ENCODE peak calls at places on chromosomes 4 and X, in seven cellular contexts. F is left ventricle myocardium inferior, Q is H9, U is A549, N is mammary epithelial cell, Z is uterus, T is transverse colon. B is an unnamed sample. For H3K4me1, the result is how much of the 10 kb centered on the place peaks cover.

GRCh38 chrX:6292599-6292998 is 63.9 kb upstream of the NLGN4X start:
- DNase-seq in U (no peak), Z (no peak), Q (peak), N (no peak), F (no peak), T (no peak), B (no peak)

GRCh38 chr4:53150631-53151488 is 215.0 kb downstream of the SCFD2 start:
- DNase-seq in T (no peak), U (no peak), F (no peak), Q (no peak), N (peak), Z (no peak), B (no peak)

GRCh38 chrX:45322382-45322781 is 121.7 kb upstream of the DIPK2B start:
- DNase-seq in U (peak), N (peak), Z (peak), F (no peak), T (peak), Q (peak), B (peak)

GRCh38 chr4:42205551-42205950 is 53.1 kb upstream of the BEND4 start:
- DNase-seq in Z (no peak), F (no peak), Q (no peak), N (no peak), T (no peak), U (no peak), B (no peak)

GRCh38 chr4:8742546-8742945 is 129.1 kb downstream of the HMX1 start:
- DNase-seq in Z (no peak), Q (no peak), N (no peak), U (no peak), F (no peak), T (no peak), B (no peak)

GRCh38 chrX:44898411-44899221 is 25.6 kb downstream of the KDM6A start:
- DNase-seq in Q (no peak), U (no peak), Z (no peak), N (peak), T (no peak), F (no peak), B (no peak)

GRCh38 chr4:165522049-165522448 is 143.2 kb downstream of the CPE start:
- DNase-seq in N (no peak), Z (no peak), U (no peak), T (no peak), Q (no peak), F (no peak), B (no peak)

GRCh38 chrX:31580726-31581125 is 508.9 kb upstream of the FTHL17 start:
- DNase-seq in Z (no peak), T (no peak), N (peak), F (no peak), Q (no peak), U (no peak), B (no peak)

GRCh38 chr4:59728496-59728895 is 1471.6 kb upstream of the ADGRL3 start:
- DNase-seq in U (no peak), Z (no peak), Q (no peak), N (no peak), T (no peak), F (no peak), B (no peak)

GRCh38 chrX:38860106-38861013 is 59.1 kb downstream of the MID1IP1 start:
- DNase-seq in Q (no peak), N (no peak), U (no peak), T (no peak), F (no peak), Z (no peak), B (no peak)

GRCh38 chr4:78653655-78654054 is 102.1 kb downstream of the ANXA3 start:
- DNase-seq in N (no peak), Z (no peak), F (no peak), Q (no peak), U (no peak), T (no peak), B (no peak)

GRCh38 chr4:6463311-6464289 is 8.8 kb downstream of the PPP2R2C start:
- DNase-seq in U (no peak), N (no peak), F (no peak), T (no peak), Q (peak), Z (no peak), B (no peak)

GRCh38 chr4:187608001-187608421 is 387.6 kb upstream of the ZFP42 start:
- DNase-seq in Q (no peak), Z (no peak), F (no peak), U (no peak), N (peak), T (no peak), B (no peak)

GRCh38 chrX:118459494-118459893 is 36.1 kb upstream of the DOCK11 start:
- DNase-seq in U (peak), Q (no peak), T (no peak), F (no peak), N (peak), Z (no peak), B (peak)

GRCh38 chr4:123127218-123127617 is 204.8 kb upstream of the NUDT6 start:
- DNase-seq in F (no peak), Z (no peak), Q (no peak), U (no peak), T (no peak), N (peak), B (no peak)

GRCh38 chr4:112284662-112285411 is 867 bp downstream of the TIFA start:
- DNase-seq in Z (no peak), T (peak), Q (no peak), U (peak), N (peak), F (no peak), B (no peak)

GRCh38 chrX:20313889-20314288 is 47.2 kb upstream of the RPS6KA3 start:
- DNase-seq in F (no peak), Q (no peak), N (no peak), Z (no peak), T (no peak), U (no peak), B (no peak)

GRCh38 chrX:10483191-10483808 is 137.1 kb downstream of the MID1 start:
- DNase-seq in U (no peak), F (peak), T (no peak), Q (no peak), N (no peak), Z (no peak), B (no peak)

GRCh38 chr4:108556588-108557200 is 63.7 kb upstream of the RPL34 start:
- DNase-seq in F (no peak), N (no peak), Q (no peak), U (no peak), Z (no peak), T (no peak), B (no peak)

GRCh38 chr4:99078336-99078735 is 10.3 kb downstream of the ADH5 start:
- DNase-seq in N (no peak), T (no peak), Q (no peak), F (no peak), U (no peak), Z (no peak), B (no peak)
- H3K4me1 ChIP-seq in N (under half), T (under half), Q (under half), F (half or more), U (under half), Z (under half), B (under half)

GRCh38 chrX:25721564-25721963 is 416.6 kb upstream of the MAGEB18 start:
- DNase-seq in T (no peak), U (no peak), N (no peak), F (no peak), Q (no peak), Z (no peak), B (no peak)
- TF ChIP-seq CTCF in T (peak), U (peak), N (peak), F (peak), Q (peak), Z (no peak), B (no peak)

DNA sequence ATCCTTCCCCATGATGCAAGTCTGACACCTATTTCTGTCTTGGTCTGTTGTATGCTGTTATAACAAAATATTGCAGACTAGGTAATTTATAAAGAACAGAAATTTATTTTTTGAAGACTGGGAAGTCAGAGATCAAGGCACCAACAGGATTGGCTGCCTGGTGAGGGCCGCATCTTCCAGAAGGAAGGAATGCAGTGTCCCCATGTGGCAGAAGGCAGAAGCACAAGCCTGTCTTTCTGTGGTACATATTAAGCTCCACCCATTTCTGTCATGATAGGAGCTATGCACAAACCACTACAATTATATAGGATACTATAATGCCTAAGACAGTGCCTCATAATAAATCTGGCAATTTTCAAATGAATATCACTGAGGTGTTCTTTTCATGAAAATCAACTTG is 502.3 kb upstream of the DIAPH2 start:
- DNase-seq in T (peak), Q (peak), U (no peak), Z (no peak), F (no peak), N (peak), B (no peak)
- H3K4me1 ChIP-seq in T (under half), Q (under half), U (under half), Z (under half), F (under half), N (under half), B (under half)

DNA sequence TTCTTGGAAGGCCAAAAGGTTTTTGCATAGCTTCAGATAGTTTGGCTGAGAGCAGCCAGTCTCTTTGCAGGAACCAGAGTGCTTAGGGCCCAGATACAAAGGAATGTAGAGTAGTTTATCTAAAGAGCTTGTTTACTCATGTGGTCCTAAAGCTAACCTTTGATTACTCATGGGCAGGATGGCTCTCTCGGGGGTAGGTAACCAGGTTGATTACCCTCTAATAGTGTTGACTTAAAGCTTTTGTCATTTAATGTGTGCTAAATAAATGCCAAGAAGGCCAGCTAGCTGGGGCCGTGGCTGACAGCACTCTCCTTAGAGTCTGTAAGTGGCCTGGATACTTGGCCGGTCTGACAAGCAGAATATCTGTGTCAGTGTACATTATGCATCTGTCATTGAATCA is 69.7 kb upstream of the MAGEB16 start:
- DNase-seq in Q (peak), F (no peak), N (no peak), Z (no peak), U (no peak), T (no peak), B (no peak)
- TF ChIP-seq CTCF in Q (no peak), F (no peak), N (no peak), Z (no peak), U (no peak), T (no peak), B (no peak)

GRCh38 chr4:39627413-39627812 is 11.3 kb downstream of the SMIM14 start:
- DNase-seq in F (no peak), U (no peak), T (no peak), Z (no peak), N (no peak), Q (no peak), B (no peak)
- H3K4me1 ChIP-seq in F (under half), U (under half), T (under half), Z (under half), N (under half), Q (under half), B (under half)

DNA sequence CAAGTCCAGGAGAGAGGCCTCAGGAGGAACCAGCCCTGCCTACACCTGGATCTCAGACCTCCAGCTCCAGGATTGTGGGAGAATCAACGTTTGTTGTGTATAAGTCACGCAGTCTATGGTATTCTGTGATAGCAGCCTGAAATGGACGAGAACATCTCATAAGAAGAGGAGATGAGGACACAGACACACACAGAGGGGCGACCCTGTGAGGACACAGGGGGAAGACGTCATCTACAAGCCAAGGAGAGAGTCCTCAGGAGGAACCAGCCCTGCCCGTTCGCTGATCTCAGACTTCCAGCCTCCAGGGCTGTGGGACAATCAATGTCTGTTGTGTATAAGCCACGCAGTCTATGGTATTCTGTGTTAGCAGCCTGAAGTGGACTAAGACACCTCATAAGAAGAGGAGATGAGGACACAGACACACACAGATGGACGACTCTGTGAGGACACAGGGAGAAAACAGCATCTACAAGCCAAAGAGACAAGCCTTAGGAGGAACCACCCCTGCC is 20.3 kb downstream of the P2RY8 start:
- DNase-seq in Z (no peak), U (no peak), N (no peak), Q (no peak), T (no peak), F (no peak), B (no peak)
- TF ChIP-seq CTCF in Z (no peak), U (no peak), N (no peak), Q (no peak), T (no peak), F (no peak), B (no peak)

GRCh38 chr4:73416423-73417087 is 12.5 kb downstream of the ALB start:
- DNase-seq in T (no peak), U (no peak), Z (no peak), Q (no peak), N (no peak), F (no peak), B (no peak)

GRCh38 chr4:73417342-73417741 is 13.3 kb downstream of the ALB start:
- DNase-seq in F (no peak), T (no peak), Q (no peak), N (no peak), Z (no peak), U (no peak), B (no peak)

GRCh38 chr4:73414936-73415271 is 10.8 kb downstream of the ALB start:
- DNase-seq in N (no peak), T (no peak), F (no peak), U (no peak), Z (no peak), Q (no peak), B (no peak)

GRCh38 chr4:73417973-73418372 is 13.9 kb downstream of the ALB start:
- DNase-seq in N (peak), Z (no peak), T (no peak), U (no peak), F (no peak), Q (no peak), B (no peak)

DNA sequence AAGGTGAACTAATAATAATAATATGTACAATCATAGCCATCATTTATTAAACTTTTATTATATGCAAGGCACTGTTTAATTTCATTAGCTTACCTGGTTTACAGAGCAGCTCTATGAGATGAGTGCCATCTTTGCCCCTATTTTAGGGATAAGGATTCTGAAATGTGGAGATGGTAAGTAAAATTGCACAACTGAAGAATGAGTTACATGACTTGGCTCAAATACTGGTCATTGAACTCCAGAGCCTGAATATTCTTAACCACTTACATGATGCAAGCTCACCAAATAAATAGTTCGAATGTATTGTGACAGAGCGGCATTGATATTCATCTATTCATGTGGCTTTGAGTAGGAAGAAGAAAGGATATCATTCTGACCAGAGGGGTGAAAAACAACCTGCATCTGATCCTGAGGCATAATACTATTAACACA is 11.7 kb downstream of the ALB start:
- DNase-seq in Q (no peak), U (no peak), Z (no peak), F (no peak), N (peak), T (no peak), B (no peak)
- H3K4me1 ChIP-seq in Q (under half), U (under half), Z (under half), F (under half), N (under half), T (under half), B (under half)

DNA sequence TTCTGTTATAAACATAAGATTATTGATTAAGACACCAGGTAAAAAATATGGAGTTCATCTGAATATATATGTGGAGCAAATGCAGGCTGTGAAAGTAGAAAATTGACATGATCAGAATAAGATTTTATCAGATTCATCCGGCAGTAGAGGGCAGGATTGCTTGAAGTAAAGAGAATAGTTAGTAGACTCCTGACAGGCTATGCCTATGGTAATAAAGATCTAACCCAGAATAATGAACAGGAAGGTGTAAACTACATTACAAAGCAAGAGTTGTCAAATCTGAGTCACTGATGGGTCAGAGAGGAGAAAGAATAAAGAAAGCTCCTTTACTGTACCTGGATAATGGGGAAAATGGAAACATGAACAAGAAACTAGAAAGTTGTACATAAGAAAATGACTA is 20.8 kb upstream of the TMEM184C start:
- DNase-seq in N (peak), U (no peak), T (no peak), Z (no peak), F (no peak), Q (no peak), B (no peak)
- TF ChIP-seq CTCF in N (no peak), U (no peak), T (no peak), Z (no peak), F (no peak), Q (no peak), B (no peak)

DNA sequence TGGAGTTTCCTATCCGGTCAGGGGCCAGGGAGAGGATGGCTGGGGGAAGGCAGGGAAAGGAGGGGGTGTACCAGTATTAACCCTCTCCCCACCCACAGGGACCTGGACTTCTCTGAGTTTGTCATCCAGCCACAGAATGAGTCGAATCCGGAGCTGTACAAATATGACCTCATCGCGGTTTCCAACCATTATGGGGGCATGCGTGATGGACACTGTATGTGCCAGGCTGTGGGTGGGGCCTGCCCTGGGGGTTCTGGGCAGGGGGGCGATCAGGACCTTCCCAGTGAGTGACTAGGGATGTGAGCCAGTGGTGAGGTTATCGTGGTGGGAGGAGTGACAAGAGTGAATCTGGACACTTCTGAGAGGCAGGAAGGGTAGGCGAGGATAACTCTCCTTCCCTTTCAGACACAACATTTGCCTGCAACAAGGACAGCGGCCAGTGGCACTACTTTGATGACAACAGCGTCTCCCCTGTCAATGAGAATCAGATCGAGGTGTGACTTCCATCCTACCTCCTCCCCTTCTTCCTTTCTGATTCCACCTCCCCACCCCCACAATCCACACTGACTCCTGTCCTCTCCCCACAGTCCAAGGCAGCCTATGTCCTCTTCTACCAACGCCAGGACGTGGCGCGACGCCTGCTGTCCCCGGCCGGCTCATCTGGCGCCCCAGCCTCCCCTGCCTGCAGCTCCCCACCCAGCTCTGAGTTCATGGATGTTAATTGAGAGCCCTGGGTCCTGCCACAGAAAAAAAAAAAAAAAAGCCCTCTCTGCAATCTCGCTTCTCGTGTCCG is 14.6 kb downstream of the USP11 start:
- DNase-seq in F (no peak), Z (no peak), U (no peak), Q (no peak), N (peak), T (no peak), B (no peak)
- H3K4me1 ChIP-seq in F (under half), Z (under half), U (under half), Q (under half), N (under half), T (under half), B (under half)